ENCODE peak calls at places on chromosomes 12 and 14, in six cellular contexts. One of them, this sample, is unnamed. For H3K4me1 and H3K36me3, the result is how much of the 10 kb centered on the place peaks cover.

GRCh38 chr12:65925626-65926025 is 101.3 kb downstream of the HMGA2 start:
- DNase-seq in HCT116: no peak
- DNase-seq in uterus: no peak
- DNase-seq in Peyer's patch: no peak
- DNase-seq in aorta: peak
- DNase-seq in CD8-positive, alpha-beta memory T cell: no peak
- DNase-seq in this sample: no peak

GRCh38 chr12:99977550-99977949 is 7.2 kb downstream of the ANKS1B start:
- DNase-seq in HCT116: no peak
- DNase-seq in Peyer's patch: no peak
- DNase-seq in CD8-positive, alpha-beta memory T cell: no peak
- DNase-seq in aorta: no peak
- DNase-seq in uterus: no peak
- DNase-seq in this sample: no peak

GRCh38 chr12:132403636-132404434 is 74.4 kb upstream of the GALNT9 start:
- DNase-seq in uterus: no peak
- DNase-seq in CD8-positive, alpha-beta memory T cell: peak
- DNase-seq in aorta: peak
- DNase-seq in Peyer's patch: no peak
- DNase-seq in HCT116: no peak
- DNase-seq in this sample: no peak

GRCh38 chr12:87196329-87196728 is 832.9 kb downstream of the C12orf50 start:
- DNase-seq in aorta: no peak
- DNase-seq in uterus: no peak
- DNase-seq in Peyer's patch: no peak
- DNase-seq in HCT116: no peak
- DNase-seq in CD8-positive, alpha-beta memory T cell: no peak
- DNase-seq in this sample: no peak

GRCh38 chr12:125971981-125972380 is 906.7 kb downstream of the AACS start:
- DNase-seq in Peyer's patch: no peak
- DNase-seq in uterus: no peak
- DNase-seq in CD8-positive, alpha-beta memory T cell: no peak
- DNase-seq in aorta: no peak
- DNase-seq in HCT116: no peak
- DNase-seq in this sample: no peak

GRCh38 chr14:26538176-26538575 is 59.7 kb downstream of the NOVA1 start:
- DNase-seq in Peyer's patch: no peak
- DNase-seq in uterus: no peak
- DNase-seq in CD8-positive, alpha-beta memory T cell: no peak
- DNase-seq in aorta: no peak
- DNase-seq in HCT116: no peak
- DNase-seq in this sample: no peak

GRCh38 chr12:89138048-89138852 is 214.1 kb downstream of the DUSP6 start:
- DNase-seq in HCT116: no peak
- DNase-seq in aorta: no peak
- DNase-seq in uterus: no peak
- DNase-seq in CD8-positive, alpha-beta memory T cell: no peak
- DNase-seq in Peyer's patch: no peak
- DNase-seq in this sample: no peak

GRCh38 chr12:13436696-13437391 is 240.3 kb downstream of the EMP1 start:
- DNase-seq in aorta: no peak
- DNase-seq in uterus: no peak
- DNase-seq in HCT116: no peak
- DNase-seq in Peyer's patch: no peak
- DNase-seq in CD8-positive, alpha-beta memory T cell: no peak
- DNase-seq in this sample: no peak

GRCh38 chr14:72476657-72477499 is 417.0 kb downstream of the DPF3 start:
- DNase-seq in HCT116: peak
- DNase-seq in aorta: no peak
- DNase-seq in uterus: no peak
- DNase-seq in CD8-positive, alpha-beta memory T cell: peak
- DNase-seq in Peyer's patch: peak
- DNase-seq in this sample: peak

GRCh38 chr14:22980672-22981089 is 1.7 kb downstream of the AJUBA start:
- DNase-seq in Peyer's patch: no peak
- DNase-seq in CD8-positive, alpha-beta memory T cell: peak
- DNase-seq in aorta: peak
- DNase-seq in uterus: peak
- DNase-seq in HCT116: no peak
- DNase-seq in this sample: peak

GRCh38 chr14:51607677-51608076 is 44.0 kb upstream of the FRMD6 start:
- DNase-seq in aorta: peak
- DNase-seq in uterus: no peak
- DNase-seq in CD8-positive, alpha-beta memory T cell: no peak
- DNase-seq in HCT116: no peak
- DNase-seq in Peyer's patch: no peak
- DNase-seq in this sample: peak

GRCh38 chr12:47033797-47034555 is 45.4 kb upstream of the PCED1B start:
- DNase-seq in HCT116: no peak
- DNase-seq in Peyer's patch: no peak
- DNase-seq in CD8-positive, alpha-beta memory T cell: no peak
- DNase-seq in aorta: no peak
- DNase-seq in uterus: no peak
- DNase-seq in this sample: no peak

GRCh38 chr12:3745152-3745551 is 7.8 kb downstream of the CRACR2A start:
- DNase-seq in uterus: no peak
- DNase-seq in HCT116: no peak
- DNase-seq in Peyer's patch: no peak
- DNase-seq in aorta: no peak
- DNase-seq in CD8-positive, alpha-beta memory T cell: no peak
- DNase-seq in this sample: no peak

GRCh38 chr12:62692884-62693283 is 226.3 kb downstream of the MON2 start:
- DNase-seq in HCT116: no peak
- DNase-seq in CD8-positive, alpha-beta memory T cell: no peak
- DNase-seq in uterus: no peak
- DNase-seq in aorta: no peak
- DNase-seq in Peyer's patch: no peak
- DNase-seq in this sample: no peak

GRCh38 chr12:14982562-14982961 is 9.7 kb downstream of the PDE6H start:
- DNase-seq in aorta: no peak
- DNase-seq in Peyer's patch: no peak
- DNase-seq in uterus: no peak
- DNase-seq in HCT116: no peak
- DNase-seq in CD8-positive, alpha-beta memory T cell: no peak
- DNase-seq in this sample: no peak

GRCh38 chr14:54594531-54594930 is 27.6 kb downstream of the SAMD4A start:
- DNase-seq in uterus: no peak
- DNase-seq in HCT116: no peak
- DNase-seq in CD8-positive, alpha-beta memory T cell: no peak
- DNase-seq in Peyer's patch: no peak
- DNase-seq in aorta: no peak
- DNase-seq in this sample: no peak

GRCh38 chr12:70485704-70486103 is 119.6 kb downstream of the KCNMB4 start:
- DNase-seq in CD8-positive, alpha-beta memory T cell: no peak
- DNase-seq in Peyer's patch: no peak
- DNase-seq in aorta: no peak
- DNase-seq in HCT116: no peak
- DNase-seq in uterus: no peak
- DNase-seq in this sample: no peak

GRCh38 chr12:22529281-22530060 is 14.9 kb downstream of the C2CD5 start:
- DNase-seq in HCT116: no peak
- DNase-seq in aorta: no peak
- DNase-seq in Peyer's patch: no peak
- DNase-seq in uterus: no peak
- DNase-seq in CD8-positive, alpha-beta memory T cell: no peak
- DNase-seq in this sample: peak

GRCh38 chr14:106380740-106381139 is 854.4 kb downstream of the TMEM121 start:
- DNase-seq in uterus: no peak
- DNase-seq in aorta: no peak
- DNase-seq in CD8-positive, alpha-beta memory T cell: no peak
- DNase-seq in HCT116: no peak
- DNase-seq in Peyer's patch: no peak
- DNase-seq in this sample: no peak

GRCh38 chr12:131828671-131829350 is 618 bp downstream of the MMP17 start:
- DNase-seq in uterus: no peak
- DNase-seq in CD8-positive, alpha-beta memory T cell: no peak
- DNase-seq in aorta: no peak
- DNase-seq in HCT116: no peak
- DNase-seq in Peyer's patch: no peak
- DNase-seq in this sample: no peak

GRCh38 chr14:93715279-93715927 is 72.9 kb downstream of the PRIMA1 start:
- DNase-seq in aorta: no peak
- DNase-seq in Peyer's patch: no peak
- DNase-seq in HCT116: no peak
- DNase-seq in uterus: no peak
- DNase-seq in CD8-positive, alpha-beta memory T cell: no peak
- DNase-seq in this sample: no peak

GRCh38 chr12:108713471-108713870 is 17.8 kb downstream of the CORO1C start:
- DNase-seq in aorta: no peak
- DNase-seq in Peyer's patch: no peak
- DNase-seq in uterus: no peak
- DNase-seq in HCT116: no peak
- DNase-seq in CD8-positive, alpha-beta memory T cell: no peak
- DNase-seq in this sample: no peak

GRCh38 chr12:108711486-108712163 is 19.7 kb downstream of the CORO1C start:
- DNase-seq in CD8-positive, alpha-beta memory T cell: no peak
- DNase-seq in HCT116: no peak
- DNase-seq in aorta: no peak
- DNase-seq in uterus: no peak
- DNase-seq in Peyer's patch: no peak
- DNase-seq in this sample: no peak

GRCh38 chr12:108714866-108715265 is 16.5 kb downstream of the CORO1C start:
- DNase-seq in HCT116: no peak
- DNase-seq in uterus: no peak
- DNase-seq in CD8-positive, alpha-beta memory T cell: no peak
- DNase-seq in Peyer's patch: no peak
- DNase-seq in aorta: no peak
- DNase-seq in this sample: no peak

GRCh38 chr12:108712925-108713203 is 18.5 kb downstream of the CORO1C start:
- DNase-seq in uterus: no peak
- DNase-seq in Peyer's patch: no peak
- DNase-seq in CD8-positive, alpha-beta memory T cell: no peak
- DNase-seq in HCT116: no peak
- DNase-seq in aorta: no peak
- DNase-seq in this sample: no peak

GRCh38 chr12:108712164-108712924 is 19.0 kb downstream of the CORO1C start:
- DNase-seq in aorta: no peak
- DNase-seq in CD8-positive, alpha-beta memory T cell: no peak
- DNase-seq in uterus: no peak
- DNase-seq in Peyer's patch: no peak
- DNase-seq in HCT116: no peak
- DNase-seq in this sample: no peak
- H3K4me1 ChIP-seq in aorta: under half
- H3K4me1 ChIP-seq in CD8-positive, alpha-beta memory T cell: under half
- H3K4me1 ChIP-seq in uterus: under half
- H3K4me1 ChIP-seq in Peyer's patch: under half
- H3K4me1 ChIP-seq in HCT116: under half
- H3K4me1 ChIP-seq in this sample: under half

GRCh38 chr12:6979021-6979420 is 8.3 kb downstream of the EMG1 start:
- DNase-seq in Peyer's patch: no peak
- DNase-seq in uterus: no peak
- DNase-seq in CD8-positive, alpha-beta memory T cell: no peak
- DNase-seq in HCT116: no peak
- DNase-seq in aorta: no peak
- DNase-seq in this sample: no peak

GRCh38 chr12:6977653-6978052 is 6.9 kb downstream of the EMG1 start:
- DNase-seq in uterus: no peak
- DNase-seq in Peyer's patch: no peak
- DNase-seq in aorta: no peak
- DNase-seq in CD8-positive, alpha-beta memory T cell: no peak
- DNase-seq in HCT116: no peak
- DNase-seq in this sample: no peak

GRCh38 chr12:6978188-6978986 is 7.7 kb downstream of the EMG1 start:
- DNase-seq in uterus: no peak
- DNase-seq in HCT116: no peak
- DNase-seq in Peyer's patch: no peak
- DNase-seq in CD8-positive, alpha-beta memory T cell: no peak
- DNase-seq in aorta: no peak
- DNase-seq in this sample: no peak

GRCh38 chr12:6974180-6974579 is 3.5 kb downstream of the EMG1 start:
- DNase-seq in HCT116: no peak
- DNase-seq in aorta: no peak
- DNase-seq in uterus: no peak
- DNase-seq in CD8-positive, alpha-beta memory T cell: no peak
- DNase-seq in Peyer's patch: no peak
- DNase-seq in this sample: no peak

GRCh38 chr12:6975297-6976032 is 4.8 kb downstream of the EMG1 start:
- DNase-seq in HCT116: no peak
- DNase-seq in Peyer's patch: no peak
- DNase-seq in CD8-positive, alpha-beta memory T cell: no peak
- DNase-seq in uterus: no peak
- DNase-seq in aorta: no peak
- DNase-seq in this sample: no peak
- H3K36me3 ChIP-seq in HCT116: under half
- H3K36me3 ChIP-seq in Peyer's patch: under half
- H3K36me3 ChIP-seq in CD8-positive, alpha-beta memory T cell: half or more
- H3K36me3 ChIP-seq in uterus: under half
- H3K36me3 ChIP-seq in aorta: under half
- H3K36me3 ChIP-seq in this sample: under half

GRCh38 chr14:59086241-59086899 is 102.1 kb upstream of the DAAM1 start:
- DNase-seq in aorta: no peak
- DNase-seq in CD8-positive, alpha-beta memory T cell: no peak
- DNase-seq in HCT116: no peak
- DNase-seq in uterus: no peak
- DNase-seq in Peyer's patch: no peak
- DNase-seq in this sample: no peak

GRCh38 chr14:59085207-59085739 is 103.2 kb upstream of the DAAM1 start:
- DNase-seq in CD8-positive, alpha-beta memory T cell: no peak
- DNase-seq in uterus: no peak
- DNase-seq in aorta: no peak
- DNase-seq in Peyer's patch: no peak
- DNase-seq in HCT116: no peak
- DNase-seq in this sample: peak

GRCh38 chr14:59087240-59087639 is 101.2 kb upstream of the DAAM1 start:
- DNase-seq in Peyer's patch: no peak
- DNase-seq in HCT116: no peak
- DNase-seq in uterus: no peak
- DNase-seq in aorta: no peak
- DNase-seq in CD8-positive, alpha-beta memory T cell: no peak
- DNase-seq in this sample: no peak

GRCh38 chr14:59090572-59090971 is 97.9 kb upstream of the DAAM1 start:
- DNase-seq in CD8-positive, alpha-beta memory T cell: no peak
- DNase-seq in HCT116: no peak
- DNase-seq in Peyer's patch: no peak
- DNase-seq in aorta: no peak
- DNase-seq in uterus: no peak
- DNase-seq in this sample: no peak

DNA sequence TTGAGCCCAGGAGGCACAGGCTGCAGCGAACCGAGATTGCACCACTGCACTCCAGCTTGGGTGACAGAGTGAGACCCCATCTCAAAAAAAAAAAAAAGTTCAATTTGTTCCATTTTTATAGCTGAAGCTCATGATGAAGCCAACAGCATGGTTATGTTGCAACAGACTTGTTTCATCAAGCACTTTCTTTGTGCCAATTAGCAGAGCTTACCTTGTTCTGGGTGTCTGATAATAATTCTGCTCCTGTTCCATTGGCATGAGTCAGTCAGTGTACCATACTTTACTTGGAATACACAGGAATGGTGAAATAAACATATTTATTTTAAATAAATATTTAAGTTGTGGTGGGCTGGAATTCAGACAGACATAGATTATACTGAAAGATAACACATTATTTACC is 100.8 kb upstream of the DAAM1 start:
- DNase-seq in uterus: no peak
- DNase-seq in Peyer's patch: no peak
- DNase-seq in CD8-positive, alpha-beta memory T cell: no peak
- DNase-seq in aorta: no peak
- DNase-seq in HCT116: no peak
- DNase-seq in this sample: no peak
- H3K27ac ChIP-seq in uterus: no peak
- H3K27ac ChIP-seq in Peyer's patch: no peak
- H3K27ac ChIP-seq in CD8-positive, alpha-beta memory T cell: no peak
- H3K27ac ChIP-seq in aorta: no peak
- H3K27ac ChIP-seq in HCT116: no peak
- H3K27ac ChIP-seq in this sample: no peak

GRCh38 chr12:116263431-116263830 is 14.1 kb downstream of the MED13L start:
- DNase-seq in Peyer's patch: no peak
- DNase-seq in aorta: no peak
- DNase-seq in uterus: no peak
- DNase-seq in HCT116: no peak
- DNase-seq in CD8-positive, alpha-beta memory T cell: no peak
- DNase-seq in this sample: no peak
- H3K4me1 ChIP-seq in Peyer's patch: under half
- H3K4me1 ChIP-seq in aorta: under half
- H3K4me1 ChIP-seq in uterus: under half
- H3K4me1 ChIP-seq in HCT116: under half
- H3K4me1 ChIP-seq in CD8-positive, alpha-beta memory T cell: half or more
- H3K4me1 ChIP-seq in this sample: under half